ENCODE peak calls at places on chromosomes 11 and 22, in seven cellular contexts. A is cardiac fibroblast, N is Right ventricle myocardium superior, Q is GM06990, P is NCI-H345, I is mucosa of gallbladder, F is left ventricle myocardium inferior. E is an unnamed sample.

GRCh38 chr11:46273511-46274205 is 3.8 kb upstream of the CREB3L1 start:
- DNase-seq in Q (no peak), F (no peak), N (no peak), I (peak), P (peak), A (peak), E (no peak)

GRCh38 chr11:18710545-18710944 is 12.0 kb downstream of the TMEM86A start:
- DNase-seq in F (no peak), A (no peak), N (no peak), I (no peak), Q (no peak), P (no peak), E (no peak)

GRCh38 chr11:11843233-11843632 is 1.5 kb downstream of the USP47 start:
- DNase-seq in A (peak), Q (no peak), F (no peak), I (no peak), N (no peak), P (no peak), E (no peak)

GRCh38 chr11:70532728-70533127 is 134.4 kb downstream of the CTTN start:
- DNase-seq in F (peak), Q (no peak), I (no peak), P (no peak), N (peak), A (no peak), E (no peak)

GRCh38 chr11:114296190-114296978 is at the start of gene NNMT:
- DNase-seq in I (peak), Q (no peak), A (peak), N (peak), P (no peak), F (peak), E (no peak)

GRCh38 chr22:25076281-25076680 is 123.4 kb upstream of the CRYBB3 start:
- DNase-seq in F (no peak), Q (no peak), A (no peak), P (no peak), I (no peak), N (no peak), E (no peak)

GRCh38 chr11:46238078-46238966 is 39.1 kb upstream of the CREB3L1 start:
- DNase-seq in Q (peak), I (peak), F (peak), P (peak), A (peak), N (peak), E (no peak)

GRCh38 chr11:20026629-20027545 is 133.4 kb downstream of the DBX1 start:
- DNase-seq in I (no peak), Q (no peak), P (peak), A (peak), F (no peak), N (no peak), E (peak)

GRCh38 chr11:76614471-76615183 is 55.9 kb downstream of the LRRC32 start:
- DNase-seq in N (peak), I (no peak), F (peak), Q (no peak), A (peak), P (no peak), E (no peak)

GRCh38 chr11:72786305-72787261 is 7.3 kb downstream of the STARD10 start:
- DNase-seq in Q (no peak), I (peak), A (no peak), N (no peak), P (peak), F (no peak), E (no peak)